ENCODE peak calls at places on chromosomes 3 and 15, in eight cellular contexts. K, F, I, Y, R, G, X and U are unnamed samples.

GRCh38 chr3:194675081-194675640 is 3.2 kb upstream of the LSG1 start:
- DNase-seq in K (no peak), F (no peak), I (peak), Y (no peak), R (no peak), G (no peak), X (peak), U (no peak)

GRCh38 chr3:125148836-125149235 is 63.7 kb downstream of the SLC12A8 start:
- DNase-seq in K (peak), F (no peak), I (no peak), Y (no peak), R (peak), G (no peak), X (no peak), U (no peak)

GRCh38 chr3:112786002-112786590 is 60.6 kb downstream of the CD200R1L start:
- DNase-seq in K (no peak), F (no peak), I (no peak), Y (no peak), R (no peak), G (no peak), X (no peak), U (no peak)

GRCh38 chr15:92116320-92116719 is 262.8 kb downstream of the SLCO3A1 start:
- DNase-seq in K (no peak), F (no peak), I (no peak), Y (no peak), R (no peak), G (no peak), X (no peak), U (no peak)

GRCh38 chr3:5051772-5052171 is 70.3 kb upstream of the ARL8B start:
- DNase-seq in K (peak), F (no peak), I (no peak), Y (no peak), R (peak), G (no peak), X (no peak), U (no peak)

GRCh38 chr3:170909129-170909903 is 879 bp upstream of the EIF5A2 start:
- DNase-seq in K (no peak), F (no peak), I (no peak), Y (peak), R (no peak), G (no peak), X (no peak), U (no peak)

GRCh38 chr3:101518421-101518871 is 5.4 kb upstream of the SENP7 start:
- DNase-seq in K (no peak), F (no peak), I (peak), Y (no peak), R (peak), G (no peak), X (peak), U (no peak)

GRCh38 chr15:48644827-48645557 is 517 bp downstream of the FBN1 start:
- DNase-seq in K (peak), F (no peak), I (peak), Y (no peak), R (peak), G (peak), X (peak), U (peak)

GRCh38 chr3:125593991-125594574 is 1.2 kb downstream of the OSBPL11 start:
- DNase-seq in K (no peak), F (peak), I (no peak), Y (no peak), R (peak), G (no peak), X (no peak), U (no peak)

GRCh38 chr3:8443829-8444791 is 57.5 kb upstream of the LMCD1 start:
- DNase-seq in K (peak), F (no peak), I (no peak), Y (peak), R (no peak), G (peak), X (no peak), U (peak)